ENCODE peak calls at places on chromosomes 3 and 15, in seven cellular contexts. One of them, this sample, is unnamed.

GRCh38 chr3:128993461-128994172 is at the start of gene CFAP92:
- DNase-seq in fibroblast of the conjunctiva: peak
- DNase-seq in HFF-Myc: no peak
- DNase-seq in activated CD8-positive, alpha-beta memory T cell treated with anti-CD3 and anti-CD28 coated beads for 48 hours: peak
- DNase-seq in stimulated activated naive B cell treated with anti-CD40 and anti-IgM and Interleukin-4, amounts not matched to agents 10 μg/mL and 1 μg/mL and 100 μg/mL, for 72 hours: peak
- DNase-seq in DMS153: peak
- DNase-seq in pons: peak
- DNase-seq in this sample: no peak

GRCh38 chr3:41581700-41582099 is 380.2 kb downstream of the ULK4 start:
- DNase-seq in fibroblast of the conjunctiva: no peak
- DNase-seq in HFF-Myc: no peak
- DNase-seq in activated CD8-positive, alpha-beta memory T cell treated with anti-CD3 and anti-CD28 coated beads for 48 hours: no peak
- DNase-seq in stimulated activated naive B cell treated with anti-CD40 and anti-IgM and Interleukin-4, amounts not matched to agents 10 μg/mL and 1 μg/mL and 100 μg/mL, for 72 hours: peak
- DNase-seq in DMS153: no peak
- DNase-seq in pons: no peak
- DNase-seq in this sample: no peak

GRCh38 chr15:75061272-75061671 is 37.9 kb downstream of the PPCDC start:
- DNase-seq in fibroblast of the conjunctiva: no peak
- DNase-seq in HFF-Myc: no peak
- DNase-seq in activated CD8-positive, alpha-beta memory T cell treated with anti-CD3 and anti-CD28 coated beads for 48 hours: no peak
- DNase-seq in stimulated activated naive B cell treated with anti-CD40 and anti-IgM and Interleukin-4, amounts not matched to agents 10 μg/mL and 1 μg/mL and 100 μg/mL, for 72 hours: no peak
- DNase-seq in DMS153: no peak
- DNase-seq in pons: no peak
- DNase-seq in this sample: no peak

GRCh38 chr3:52070724-52071621 is 14.6 kb upstream of the DUSP7 start:
- DNase-seq in fibroblast of the conjunctiva: no peak
- DNase-seq in HFF-Myc: no peak
- DNase-seq in activated CD8-positive, alpha-beta memory T cell treated with anti-CD3 and anti-CD28 coated beads for 48 hours: no peak
- DNase-seq in stimulated activated naive B cell treated with anti-CD40 and anti-IgM and Interleukin-4, amounts not matched to agents 10 μg/mL and 1 μg/mL and 100 μg/mL, for 72 hours: no peak
- DNase-seq in DMS153: no peak
- DNase-seq in pons: no peak
- DNase-seq in this sample: no peak

GRCh38 chr3:119582178-119582577 is 2.9 kb downstream of the ADPRH start:
- DNase-seq in fibroblast of the conjunctiva: no peak
- DNase-seq in HFF-Myc: no peak
- DNase-seq in activated CD8-positive, alpha-beta memory T cell treated with anti-CD3 and anti-CD28 coated beads for 48 hours: no peak
- DNase-seq in stimulated activated naive B cell treated with anti-CD40 and anti-IgM and Interleukin-4, amounts not matched to agents 10 μg/mL and 1 μg/mL and 100 μg/mL, for 72 hours: no peak
- DNase-seq in DMS153: no peak
- DNase-seq in pons: no peak
- DNase-seq in this sample: no peak

GRCh38 chr15:41989573-41990242 is 17.4 kb upstream of the EHD4 start:
- DNase-seq in fibroblast of the conjunctiva: peak
- DNase-seq in HFF-Myc: peak
- DNase-seq in activated CD8-positive, alpha-beta memory T cell treated with anti-CD3 and anti-CD28 coated beads for 48 hours: peak
- DNase-seq in stimulated activated naive B cell treated with anti-CD40 and anti-IgM and Interleukin-4, amounts not matched to agents 10 μg/mL and 1 μg/mL and 100 μg/mL, for 72 hours: peak
- DNase-seq in DMS153: no peak
- DNase-seq in pons: peak
- DNase-seq in this sample: peak

GRCh38 chr3:38521391-38521987 is 25.3 kb downstream of the EXOG start:
- DNase-seq in fibroblast of the conjunctiva: peak
- DNase-seq in HFF-Myc: peak
- DNase-seq in activated CD8-positive, alpha-beta memory T cell treated with anti-CD3 and anti-CD28 coated beads for 48 hours: no peak
- DNase-seq in stimulated activated naive B cell treated with anti-CD40 and anti-IgM and Interleukin-4, amounts not matched to agents 10 μg/mL and 1 μg/mL and 100 μg/mL, for 72 hours: no peak
- DNase-seq in DMS153: peak
- DNase-seq in pons: peak
- DNase-seq in this sample: peak

GRCh38 chr3:157170861-157171260 is 10.9 kb upstream of the CCNL1 start:
- DNase-seq in fibroblast of the conjunctiva: no peak
- DNase-seq in HFF-Myc: no peak
- DNase-seq in activated CD8-positive, alpha-beta memory T cell treated with anti-CD3 and anti-CD28 coated beads for 48 hours: no peak
- DNase-seq in stimulated activated naive B cell treated with anti-CD40 and anti-IgM and Interleukin-4, amounts not matched to agents 10 μg/mL and 1 μg/mL and 100 μg/mL, for 72 hours: no peak
- DNase-seq in DMS153: no peak
- DNase-seq in pons: peak
- DNase-seq in this sample: no peak

GRCh38 chr3:150150633-150151032 is 179.9 kb upstream of the PFN2 start:
- DNase-seq in fibroblast of the conjunctiva: no peak
- DNase-seq in HFF-Myc: no peak
- DNase-seq in activated CD8-positive, alpha-beta memory T cell treated with anti-CD3 and anti-CD28 coated beads for 48 hours: no peak
- DNase-seq in stimulated activated naive B cell treated with anti-CD40 and anti-IgM and Interleukin-4, amounts not matched to agents 10 μg/mL and 1 μg/mL and 100 μg/mL, for 72 hours: no peak
- DNase-seq in DMS153: peak
- DNase-seq in pons: no peak
- DNase-seq in this sample: no peak

GRCh38 chr15:58268746-58269145 is 130.6 kb downstream of the AQP9 start:
- DNase-seq in fibroblast of the conjunctiva: no peak
- DNase-seq in HFF-Myc: no peak
- DNase-seq in activated CD8-positive, alpha-beta memory T cell treated with anti-CD3 and anti-CD28 coated beads for 48 hours: no peak
- DNase-seq in stimulated activated naive B cell treated with anti-CD40 and anti-IgM and Interleukin-4, amounts not matched to agents 10 μg/mL and 1 μg/mL and 100 μg/mL, for 72 hours: no peak
- DNase-seq in DMS153: no peak
- DNase-seq in pons: no peak
- DNase-seq in this sample: no peak

GRCh38 chr3:71129611-71130515 is 453.7 kb downstream of the FOXP1 start:
- DNase-seq in fibroblast of the conjunctiva: no peak
- DNase-seq in HFF-Myc: no peak
- DNase-seq in activated CD8-positive, alpha-beta memory T cell treated with anti-CD3 and anti-CD28 coated beads for 48 hours: no peak
- DNase-seq in stimulated activated naive B cell treated with anti-CD40 and anti-IgM and Interleukin-4, amounts not matched to agents 10 μg/mL and 1 μg/mL and 100 μg/mL, for 72 hours: no peak
- DNase-seq in DMS153: no peak
- DNase-seq in pons: peak
- DNase-seq in this sample: no peak

GRCh38 chr15:69141286-69141701 is 19.1 kb upstream of the GLCE start:
- DNase-seq in fibroblast of the conjunctiva: no peak
- DNase-seq in HFF-Myc: no peak
- DNase-seq in activated CD8-positive, alpha-beta memory T cell treated with anti-CD3 and anti-CD28 coated beads for 48 hours: no peak
- DNase-seq in stimulated activated naive B cell treated with anti-CD40 and anti-IgM and Interleukin-4, amounts not matched to agents 10 μg/mL and 1 μg/mL and 100 μg/mL, for 72 hours: no peak
- DNase-seq in DMS153: no peak
- DNase-seq in pons: no peak
- DNase-seq in this sample: no peak

GRCh38 chr3:47661121-47661752 is 82.6 kb upstream of the CSPG5 start:
- DNase-seq in fibroblast of the conjunctiva: peak
- DNase-seq in HFF-Myc: peak
- DNase-seq in activated CD8-positive, alpha-beta memory T cell treated with anti-CD3 and anti-CD28 coated beads for 48 hours: no peak
- DNase-seq in stimulated activated naive B cell treated with anti-CD40 and anti-IgM and Interleukin-4, amounts not matched to agents 10 μg/mL and 1 μg/mL and 100 μg/mL, for 72 hours: no peak
- DNase-seq in DMS153: no peak
- DNase-seq in pons: no peak
- DNase-seq in this sample: peak

GRCh38 chr3:58874248-58874741 is 175.5 kb downstream of the CFAP20DC start:
- DNase-seq in fibroblast of the conjunctiva: no peak
- DNase-seq in HFF-Myc: peak
- DNase-seq in activated CD8-positive, alpha-beta memory T cell treated with anti-CD3 and anti-CD28 coated beads for 48 hours: no peak
- DNase-seq in stimulated activated naive B cell treated with anti-CD40 and anti-IgM and Interleukin-4, amounts not matched to agents 10 μg/mL and 1 μg/mL and 100 μg/mL, for 72 hours: no peak
- DNase-seq in DMS153: no peak
- DNase-seq in pons: no peak
- DNase-seq in this sample: no peak

GRCh38 chr15:98653686-98654085 is 5.3 kb downstream of the IGF1R start:
- DNase-seq in fibroblast of the conjunctiva: peak
- DNase-seq in HFF-Myc: no peak
- DNase-seq in activated CD8-positive, alpha-beta memory T cell treated with anti-CD3 and anti-CD28 coated beads for 48 hours: no peak
- DNase-seq in stimulated activated naive B cell treated with anti-CD40 and anti-IgM and Interleukin-4, amounts not matched to agents 10 μg/mL and 1 μg/mL and 100 μg/mL, for 72 hours: no peak
- DNase-seq in DMS153: no peak
- DNase-seq in pons: no peak
- DNase-seq in this sample: no peak

GRCh38 chr3:42654331-42655201 is 1.1 kb downstream of the ZBTB47 start:
- DNase-seq in fibroblast of the conjunctiva: no peak
- DNase-seq in HFF-Myc: no peak
- DNase-seq in activated CD8-positive, alpha-beta memory T cell treated with anti-CD3 and anti-CD28 coated beads for 48 hours: no peak
- DNase-seq in stimulated activated naive B cell treated with anti-CD40 and anti-IgM and Interleukin-4, amounts not matched to agents 10 μg/mL and 1 μg/mL and 100 μg/mL, for 72 hours: no peak
- DNase-seq in DMS153: no peak
- DNase-seq in pons: peak
- DNase-seq in this sample: no peak

GRCh38 chr15:24068102-24068501 is 381.0 kb upstream of the NDN start:
- DNase-seq in fibroblast of the conjunctiva: no peak
- DNase-seq in HFF-Myc: no peak
- DNase-seq in activated CD8-positive, alpha-beta memory T cell treated with anti-CD3 and anti-CD28 coated beads for 48 hours: no peak
- DNase-seq in stimulated activated naive B cell treated with anti-CD40 and anti-IgM and Interleukin-4, amounts not matched to agents 10 μg/mL and 1 μg/mL and 100 μg/mL, for 72 hours: no peak
- DNase-seq in DMS153: no peak
- DNase-seq in pons: no peak
- DNase-seq in this sample: no peak

GRCh38 chr3:86838927-86839326 is 152.0 kb downstream of the VGLL3 start:
- DNase-seq in fibroblast of the conjunctiva: no peak
- DNase-seq in HFF-Myc: no peak
- DNase-seq in activated CD8-positive, alpha-beta memory T cell treated with anti-CD3 and anti-CD28 coated beads for 48 hours: no peak
- DNase-seq in stimulated activated naive B cell treated with anti-CD40 and anti-IgM and Interleukin-4, amounts not matched to agents 10 μg/mL and 1 μg/mL and 100 μg/mL, for 72 hours: no peak
- DNase-seq in DMS153: no peak
- DNase-seq in pons: no peak
- DNase-seq in this sample: no peak

GRCh38 chr3:170033489-170033888 is 4.3 kb upstream of the GPR160 start:
- DNase-seq in fibroblast of the conjunctiva: no peak
- DNase-seq in HFF-Myc: no peak
- DNase-seq in activated CD8-positive, alpha-beta memory T cell treated with anti-CD3 and anti-CD28 coated beads for 48 hours: no peak
- DNase-seq in stimulated activated naive B cell treated with anti-CD40 and anti-IgM and Interleukin-4, amounts not matched to agents 10 μg/mL and 1 μg/mL and 100 μg/mL, for 72 hours: no peak
- DNase-seq in DMS153: no peak
- DNase-seq in pons: no peak
- DNase-seq in this sample: no peak

GRCh38 chr15:33126559-33127290 is 67.8 kb downstream of the FMN1 start:
- DNase-seq in fibroblast of the conjunctiva: peak
- DNase-seq in HFF-Myc: peak
- DNase-seq in activated CD8-positive, alpha-beta memory T cell treated with anti-CD3 and anti-CD28 coated beads for 48 hours: no peak
- DNase-seq in stimulated activated naive B cell treated with anti-CD40 and anti-IgM and Interleukin-4, amounts not matched to agents 10 μg/mL and 1 μg/mL and 100 μg/mL, for 72 hours: no peak
- DNase-seq in DMS153: peak
- DNase-seq in pons: peak
- DNase-seq in this sample: peak

GRCh38 chr15:29637555-29637954 is 184.7 kb downstream of the TJP1 start:
- DNase-seq in fibroblast of the conjunctiva: no peak
- DNase-seq in HFF-Myc: no peak
- DNase-seq in activated CD8-positive, alpha-beta memory T cell treated with anti-CD3 and anti-CD28 coated beads for 48 hours: no peak
- DNase-seq in stimulated activated naive B cell treated with anti-CD40 and anti-IgM and Interleukin-4, amounts not matched to agents 10 μg/mL and 1 μg/mL and 100 μg/mL, for 72 hours: no peak
- DNase-seq in DMS153: no peak
- DNase-seq in pons: no peak
- DNase-seq in this sample: no peak

GRCh38 chr15:50676799-50677483 is 9.7 kb downstream of the TRPM7 start:
- DNase-seq in fibroblast of the conjunctiva: no peak
- DNase-seq in HFF-Myc: no peak
- DNase-seq in activated CD8-positive, alpha-beta memory T cell treated with anti-CD3 and anti-CD28 coated beads for 48 hours: no peak
- DNase-seq in stimulated activated naive B cell treated with anti-CD40 and anti-IgM and Interleukin-4, amounts not matched to agents 10 μg/mL and 1 μg/mL and 100 μg/mL, for 72 hours: no peak
- DNase-seq in DMS153: no peak
- DNase-seq in pons: no peak
- DNase-seq in this sample: no peak

GRCh38 chr3:102069211-102069662 is 219.9 kb downstream of the NFKBIZ start:
- DNase-seq in fibroblast of the conjunctiva: peak
- DNase-seq in HFF-Myc: no peak
- DNase-seq in activated CD8-positive, alpha-beta memory T cell treated with anti-CD3 and anti-CD28 coated beads for 48 hours: no peak
- DNase-seq in stimulated activated naive B cell treated with anti-CD40 and anti-IgM and Interleukin-4, amounts not matched to agents 10 μg/mL and 1 μg/mL and 100 μg/mL, for 72 hours: no peak
- DNase-seq in DMS153: no peak
- DNase-seq in pons: no peak
- DNase-seq in this sample: peak